ENCODE peak calls at places on chromosomes 6 and 20, in seven cellular contexts. G, Y, U, H, P, I and Q are unnamed samples.

GRCh38 chr20:23446505-23446904 is 6.2 kb downstream of the CST11 start:
- DNase-seq in Y (peak; percentile 35), G (peak; percentile 82), H (no peak), P (peak; percentile 41), I (peak; percentile 46), U (peak; percentile 11), Q (no peak)

GRCh38 chr6:166004491-166005275 is 163.0 kb downstream of the TBXT start:
- DNase-seq in I (no peak), H (no peak), Y (no peak), U (no peak), P (no peak), G (no peak), Q (no peak)

GRCh38 chr6:4961322-4962168 is 42.3 kb downstream of the RPP40 start:
- DNase-seq in Y (no peak), I (no peak), P (no peak), H (no peak), U (no peak), G (no peak), Q (no peak)

GRCh38 chr6:41715779-41716515 is 19.5 kb downstream of the TFEB start:
- DNase-seq in G (no peak), P (no peak), H (no peak), U (no peak), Y (no peak), I (no peak), Q (no peak)

GRCh38 chr6:72938104-72938503 is 287.2 kb downstream of the KHDC1L start:
- DNase-seq in Y (no peak), U (no peak), P (no peak), I (no peak), H (no peak), G (no peak), Q (no peak)

GRCh38 chr20:32206383-32207210 is 946 bp downstream of the PLAGL2 start:
- DNase-seq in G (no peak), I (peak; percentile 25), Y (no peak), U (no peak), P (no peak), H (no peak), Q (no peak)

GRCh38 chr20:17625246-17626051 is 55.6 kb downstream of the DSTN start:
- DNase-seq in U (no peak), H (no peak), P (no peak), G (no peak), Y (no peak), I (peak; percentile 19), Q (no peak)

GRCh38 chr6:33915134-33915533 is 111.3 kb upstream of the MLN start:
- DNase-seq in H (no peak), P (no peak), I (no peak), U (no peak), G (no peak), Y (no peak), Q (no peak)

GRCh38 chr6:167974644-167975344 is 22.7 kb upstream of the KIF25 start:
- DNase-seq in U (no peak), H (peak; percentile 49), I (no peak), G (no peak), Y (no peak), P (no peak), Q (no peak)

GRCh38 chr20:45459606-45460005 is 9.9 kb upstream of the WFDC2 start:
- DNase-seq in G (no peak), H (no peak), I (peak; percentile 30), Y (no peak), P (peak; percentile 51), U (no peak), Q (no peak)

GRCh38 chr6:162100091-162100490 is 627.5 kb downstream of the PRKN start:
- DNase-seq in Y (no peak), I (no peak), P (no peak), G (no peak), H (no peak), U (no peak), Q (no peak)

GRCh38 chr6:36980876-36981619 is 4.9 kb downstream of the MTCH1 start:
- DNase-seq in I (no peak), Y (no peak), G (no peak), P (no peak), U (no peak), H (no peak), Q (no peak)

GRCh38 chr6:111761783-111762312 is 111.4 kb downstream of the FYN start:
- DNase-seq in H (no peak), U (no peak), G (no peak), I (no peak), Y (no peak), P (no peak), Q (no peak)

GRCh38 chr20:40880063-40880715 is 148.4 kb upstream of the TOP1 start:
- DNase-seq in G (no peak), P (no peak), U (peak; percentile 20), Y (no peak), H (no peak), I (no peak), Q (no peak)

GRCh38 chr6:43604174-43604573 is 24.9 kb downstream of the GTPBP2 start:
- DNase-seq in I (no peak), Y (no peak), G (no peak), P (no peak), U (no peak), H (no peak), Q (no peak)

GRCh38 chr6:46393161-46393939 is 97.9 kb downstream of the RCAN2 start:
- DNase-seq in Y (no peak), G (no peak), P (no peak), U (no peak), H (no peak), I (no peak), Q (no peak)

GRCh38 chr20:41358230-41358629 is 8.4 kb downstream of the EMILIN3 start:
- DNase-seq in H (no peak), U (no peak), Y (no peak), P (no peak), I (no peak), G (no peak), Q (no peak)

GRCh38 chr6:26351544-26351953 is 13.4 kb upstream of the BTN3A2 start:
- DNase-seq in H (no peak), Y (peak; percentile 76), P (peak; percentile 52), I (no peak), U (no peak), G (peak; percentile 95), Q (no peak)

DNA sequence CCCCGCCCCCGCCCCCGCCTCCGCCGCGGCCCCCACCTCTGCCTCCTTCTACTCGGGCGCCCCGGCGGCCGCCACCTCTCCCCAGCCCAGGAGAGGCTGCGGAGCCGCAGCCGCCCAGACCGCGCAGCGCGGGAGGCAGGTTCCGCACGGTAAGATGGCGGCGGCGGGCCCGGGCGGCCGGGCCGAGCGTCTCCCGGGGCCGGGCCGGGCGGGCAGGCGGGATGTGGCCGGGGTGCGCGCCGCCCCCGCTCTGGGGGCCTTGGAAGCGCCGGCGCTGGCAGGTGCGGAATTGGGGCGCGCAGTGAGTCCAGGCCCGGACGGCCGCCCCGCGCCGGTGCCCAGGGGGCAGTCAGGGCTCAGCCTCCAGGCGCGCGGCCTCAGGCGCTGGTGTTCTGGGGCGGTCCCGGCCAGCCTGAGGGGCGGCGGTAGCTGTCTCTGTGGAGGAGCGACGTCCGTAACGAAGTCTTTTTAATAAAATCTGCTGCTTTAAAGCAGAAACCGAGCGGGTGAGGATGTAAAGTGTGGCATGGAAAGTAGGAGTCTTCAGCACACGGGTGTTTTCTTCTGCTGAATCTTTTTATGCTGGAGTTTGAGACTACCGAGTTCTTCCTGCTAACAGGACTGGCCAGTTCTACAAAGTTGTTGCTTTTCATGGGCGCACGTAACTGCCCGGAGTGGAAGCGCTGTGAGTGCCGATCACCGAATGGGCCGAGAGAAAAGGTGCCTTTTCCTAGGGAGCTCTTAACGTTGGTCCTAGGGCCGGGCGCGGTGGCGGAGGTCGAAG is at the start of gene GID8:
- DNase-seq in Y (no peak), H (peak; percentile 52), P (no peak), G (peak; percentile 35), I (no peak), U (no peak), Q (no peak)
- TF ChIP-seq JUND in Y (no peak), H (no peak), P (no peak), G (peak; percentile 31), I (no peak), U (no peak), Q (no peak)

GRCh38 chr20:20386192-20386591 is 18.3 kb downstream of the INSM1 start:
- DNase-seq in P (no peak), I (no peak), H (no peak), G (no peak), Y (no peak), U (no peak), Q (no peak)
- TF ChIP-seq JUND in P (no peak), I (no peak), H (no peak), G (no peak), Y (no peak), U (no peak), Q (no peak)

GRCh38 chr6:95515975-95516374 is 61.4 kb upstream of the MANEA start:
- DNase-seq in P (no peak), I (no peak), H (no peak), Y (no peak), U (no peak), G (no peak), Q (no peak)

GRCh38 chr6:95517004-95517403 is 60.3 kb upstream of the MANEA start:
- DNase-seq in U (no peak), G (no peak), H (no peak), P (no peak), I (no peak), Y (no peak), Q (no peak)

GRCh38 chr6:95511404-95511803 is 65.9 kb upstream of the MANEA start:
- DNase-seq in G (no peak), P (no peak), U (no peak), Y (no peak), I (no peak), H (no peak), Q (no peak)
- TF ChIP-seq JUND in G (no peak), P (no peak), U (no peak), Y (no peak), I (no peak), H (no peak), Q (no peak)

GRCh38 chr20:14481863-14482262 is 144.5 kb upstream of the FLRT3 start:
- DNase-seq in H (no peak), U (no peak), Y (no peak), G (no peak), P (no peak), I (no peak), Q (no peak)
- TF ChIP-seq JUND in H (no peak), U (no peak), Y (no peak), G (no peak), P (no peak), I (peak; percentile 34), Q (no peak)

DNA sequence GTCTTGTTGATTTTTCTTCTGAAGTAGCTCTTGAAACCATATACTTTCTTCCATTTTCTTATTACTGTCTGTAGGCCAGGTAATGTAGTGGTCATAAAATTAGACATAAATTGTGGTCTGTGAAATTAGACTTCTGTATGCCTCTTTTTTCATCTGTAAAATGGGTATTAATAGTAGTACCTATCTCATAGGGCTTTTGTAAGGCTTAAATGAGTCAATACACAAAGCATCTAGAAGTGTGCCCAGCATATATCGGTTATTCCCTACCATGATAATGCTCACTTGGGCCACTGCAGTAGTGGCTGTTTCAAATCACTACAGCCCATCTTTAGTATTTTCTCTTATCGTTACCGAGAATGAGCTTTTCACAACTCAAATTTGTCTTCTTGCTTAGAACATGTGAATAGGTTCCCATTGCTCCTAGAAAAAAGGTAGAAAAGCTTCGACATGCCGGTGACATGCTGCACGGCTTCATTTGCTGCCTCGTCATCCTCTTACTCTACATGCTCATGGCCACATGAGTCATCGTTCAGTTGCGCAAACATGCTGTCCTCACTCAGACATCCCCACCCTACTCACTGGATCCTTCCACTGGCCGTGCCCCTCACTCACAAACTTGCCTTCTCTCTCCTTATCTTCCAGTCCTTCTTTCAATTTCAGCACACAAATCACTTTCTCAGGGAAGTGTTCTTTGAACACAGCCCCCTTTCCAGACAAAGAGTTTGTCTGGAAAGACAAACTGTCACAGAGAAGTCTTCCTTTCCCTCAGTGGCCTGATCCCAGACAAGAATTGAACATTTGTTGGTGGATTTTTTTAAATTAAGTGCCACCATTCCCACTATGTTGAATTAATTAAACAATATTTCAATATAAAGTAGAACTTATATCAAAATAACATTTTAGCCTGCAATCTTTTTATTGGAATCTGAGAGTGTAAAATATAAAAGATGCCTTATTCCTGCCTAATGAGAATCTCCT is 32.2 kb upstream of the ERVFRD-1 start:
- DNase-seq in U (no peak), I (no peak), P (peak; percentile 82), H (no peak), G (peak; percentile 91), Y (peak; percentile 64), Q (no peak)
- TF ChIP-seq JUND in U (no peak), I (no peak), P (peak; percentile 100), H (no peak), G (peak; percentile 100), Y (peak; percentile 93), Q (no peak)